ENCODE peak calls at places on chromosomes 5 and 9, in eight cellular contexts. One of them, this sample, is unnamed.

GRCh38 chr5:35194636-35195471 is 35.4 kb downstream of the PRLR start:
- DNase-seq in heart right ventricle: no peak
- DNase-seq in T-helper 1 cell: no peak
- DNase-seq in T-cell: no peak
- DNase-seq in RWPE1: no peak
- DNase-seq in cardiac fibroblast: no peak
- DNase-seq in stimulated activated effector memory CD8-positive, alpha-beta T cell treated with anti-CD3 and anti-CD28 coated beads, Interleukin-12 subunit alpha, Interleukin-12 subunit beta, amount 100 ng/mL, for 72 hours: no peak
- DNase-seq in A549: no peak
- DNase-seq in this sample: no peak

GRCh38 chr9:78064075-78064474 is 32.5 kb upstream of the GNAQ start:
- DNase-seq in cardiac fibroblast: peak; percentile 6
- DNase-seq in A549: no peak
- DNase-seq in T-helper 1 cell: no peak
- DNase-seq in T-cell: no peak
- DNase-seq in RWPE1: no peak
- DNase-seq in heart right ventricle: no peak
- DNase-seq in stimulated activated effector memory CD8-positive, alpha-beta T cell treated with anti-CD3 and anti-CD28 coated beads, Interleukin-12 subunit alpha, Interleukin-12 subunit beta, amount 100 ng/mL, for 72 hours: no peak
- DNase-seq in this sample: peak; percentile 8

GRCh38 chr5:78647411-78647818 is 1.2 kb downstream of the LHFPL2 start:
- DNase-seq in stimulated activated effector memory CD8-positive, alpha-beta T cell treated with anti-CD3 and anti-CD28 coated beads, Interleukin-12 subunit alpha, Interleukin-12 subunit beta, amount 100 ng/mL, for 72 hours: no peak
- DNase-seq in T-helper 1 cell: no peak
- DNase-seq in cardiac fibroblast: peak; percentile 60
- DNase-seq in T-cell: no peak
- DNase-seq in heart right ventricle: no peak
- DNase-seq in A549: peak; percentile 52
- DNase-seq in RWPE1: peak; percentile 51
- DNase-seq in this sample: peak; percentile 46

GRCh38 chr9:91452844-91453243 is 29.2 kb upstream of the NFIL3 start:
- DNase-seq in heart right ventricle: no peak
- DNase-seq in T-helper 1 cell: no peak
- DNase-seq in RWPE1: no peak
- DNase-seq in A549: no peak
- DNase-seq in T-cell: no peak
- DNase-seq in cardiac fibroblast: no peak
- DNase-seq in stimulated activated effector memory CD8-positive, alpha-beta T cell treated with anti-CD3 and anti-CD28 coated beads, Interleukin-12 subunit alpha, Interleukin-12 subunit beta, amount 100 ng/mL, for 72 hours: no peak
- DNase-seq in this sample: no peak

GRCh38 chr5:38923661-38924451 is 78.0 kb downstream of the OSMR start:
- DNase-seq in cardiac fibroblast: peak; percentile 45
- DNase-seq in A549: no peak
- DNase-seq in T-cell: no peak
- DNase-seq in T-helper 1 cell: no peak
- DNase-seq in stimulated activated effector memory CD8-positive, alpha-beta T cell treated with anti-CD3 and anti-CD28 coated beads, Interleukin-12 subunit alpha, Interleukin-12 subunit beta, amount 100 ng/mL, for 72 hours: no peak
- DNase-seq in heart right ventricle: no peak
- DNase-seq in RWPE1: no peak
- DNase-seq in this sample: no peak

GRCh38 chr9:134663084-134663483 is 21.5 kb downstream of the COL5A1 start:
- DNase-seq in heart right ventricle: no peak
- DNase-seq in T-helper 1 cell: no peak
- DNase-seq in T-cell: no peak
- DNase-seq in RWPE1: no peak
- DNase-seq in cardiac fibroblast: no peak
- DNase-seq in stimulated activated effector memory CD8-positive, alpha-beta T cell treated with anti-CD3 and anti-CD28 coated beads, Interleukin-12 subunit alpha, Interleukin-12 subunit beta, amount 100 ng/mL, for 72 hours: no peak
- DNase-seq in A549: no peak
- DNase-seq in this sample: no peak

GRCh38 chr5:72720205-72720604 is 96.3 kb upstream of the TNPO1 start:
- DNase-seq in A549: no peak
- DNase-seq in stimulated activated effector memory CD8-positive, alpha-beta T cell treated with anti-CD3 and anti-CD28 coated beads, Interleukin-12 subunit alpha, Interleukin-12 subunit beta, amount 100 ng/mL, for 72 hours: no peak
- DNase-seq in heart right ventricle: no peak
- DNase-seq in T-helper 1 cell: no peak
- DNase-seq in cardiac fibroblast: no peak
- DNase-seq in T-cell: no peak
- DNase-seq in RWPE1: no peak
- DNase-seq in this sample: no peak

GRCh38 chr9:107587175-107587963 is 97.8 kb upstream of the KLF4 start:
- DNase-seq in A549: no peak
- DNase-seq in T-cell: no peak
- DNase-seq in RWPE1: no peak
- DNase-seq in stimulated activated effector memory CD8-positive, alpha-beta T cell treated with anti-CD3 and anti-CD28 coated beads, Interleukin-12 subunit alpha, Interleukin-12 subunit beta, amount 100 ng/mL, for 72 hours: no peak
- DNase-seq in T-helper 1 cell: no peak
- DNase-seq in heart right ventricle: peak; percentile 82
- DNase-seq in cardiac fibroblast: no peak
- DNase-seq in this sample: no peak

GRCh38 chr5:169503899-169504298 is 79.7 kb upstream of the SPDL1 start:
- DNase-seq in T-cell: no peak
- DNase-seq in T-helper 1 cell: no peak
- DNase-seq in heart right ventricle: no peak
- DNase-seq in cardiac fibroblast: no peak
- DNase-seq in A549: no peak
- DNase-seq in stimulated activated effector memory CD8-positive, alpha-beta T cell treated with anti-CD3 and anti-CD28 coated beads, Interleukin-12 subunit alpha, Interleukin-12 subunit beta, amount 100 ng/mL, for 72 hours: no peak
- DNase-seq in RWPE1: no peak
- DNase-seq in this sample: no peak

GRCh38 chr5:33772276-33772990 is 119.4 kb downstream of the ADAMTS12 start:
- DNase-seq in stimulated activated effector memory CD8-positive, alpha-beta T cell treated with anti-CD3 and anti-CD28 coated beads, Interleukin-12 subunit alpha, Interleukin-12 subunit beta, amount 100 ng/mL, for 72 hours: no peak
- DNase-seq in T-cell: no peak
- DNase-seq in T-helper 1 cell: no peak
- DNase-seq in cardiac fibroblast: peak; percentile 84
- DNase-seq in RWPE1: peak; percentile 18
- DNase-seq in A549: no peak
- DNase-seq in heart right ventricle: no peak
- DNase-seq in this sample: peak; percentile 68

GRCh38 chr5:36751881-36752280 is 124.7 kb upstream of the NIPBL start:
- DNase-seq in A549: peak; percentile 10
- DNase-seq in T-cell: no peak
- DNase-seq in RWPE1: no peak
- DNase-seq in cardiac fibroblast: no peak
- DNase-seq in heart right ventricle: no peak
- DNase-seq in stimulated activated effector memory CD8-positive, alpha-beta T cell treated with anti-CD3 and anti-CD28 coated beads, Interleukin-12 subunit alpha, Interleukin-12 subunit beta, amount 100 ng/mL, for 72 hours: no peak
- DNase-seq in T-helper 1 cell: no peak
- DNase-seq in this sample: no peak

GRCh38 chr5:79229357-79230174 is 6.4 kb upstream of the JMY start:
- DNase-seq in cardiac fibroblast: peak; percentile 71
- DNase-seq in heart right ventricle: no peak
- DNase-seq in stimulated activated effector memory CD8-positive, alpha-beta T cell treated with anti-CD3 and anti-CD28 coated beads, Interleukin-12 subunit alpha, Interleukin-12 subunit beta, amount 100 ng/mL, for 72 hours: no peak
- DNase-seq in T-cell: no peak
- DNase-seq in A549: no peak
- DNase-seq in T-helper 1 cell: no peak
- DNase-seq in RWPE1: peak; percentile 77
- DNase-seq in this sample: peak; percentile 26

GRCh38 chr9:131382850-131383729 is 10.8 kb upstream of the PRRC2B start:
- DNase-seq in stimulated activated effector memory CD8-positive, alpha-beta T cell treated with anti-CD3 and anti-CD28 coated beads, Interleukin-12 subunit alpha, Interleukin-12 subunit beta, amount 100 ng/mL, for 72 hours: no peak
- DNase-seq in A549: peak; percentile 72
- DNase-seq in RWPE1: peak; percentile 92
- DNase-seq in T-cell: no peak
- DNase-seq in T-helper 1 cell: no peak
- DNase-seq in cardiac fibroblast: peak; percentile 66
- DNase-seq in heart right ventricle: peak; percentile 73
- DNase-seq in this sample: peak; percentile 85

GRCh38 chr5:93120048-93120447 is 461.0 kb downstream of the NR2F1-AS1 start:
- DNase-seq in A549: no peak
- DNase-seq in stimulated activated effector memory CD8-positive, alpha-beta T cell treated with anti-CD3 and anti-CD28 coated beads, Interleukin-12 subunit alpha, Interleukin-12 subunit beta, amount 100 ng/mL, for 72 hours: no peak
- DNase-seq in T-helper 1 cell: no peak
- DNase-seq in heart right ventricle: no peak
- DNase-seq in RWPE1: no peak
- DNase-seq in cardiac fibroblast: no peak
- DNase-seq in T-cell: no peak
- DNase-seq in this sample: no peak

This sample was measured in astrocyte.